ENCODE peak calls at places on chromosomes 6 and 20, in six cellular contexts. H is HCT116, Y is pancreas, X is left lung, L is lower lobe of right lung, B is BE2C. W is an unnamed sample. For H3K4me1, the result is how much of the 10 kb centered on the place peaks cover.

GRCh38 chr6:97068211-97068610 is 143.7 kb downstream of the KLHL32 start:
- DNase-seq in H (peak), Y (no peak), X (no peak), L (no peak), B (peak), W (peak)

GRCh38 chr20:4111440-4112411 is 96.4 kb upstream of the RNF24 start:
- DNase-seq in H (no peak), Y (no peak), X (no peak), L (no peak), B (no peak), W (no peak)

GRCh38 chr6:6920114-6920983 is 187.4 kb upstream of the RREB1 start:
- DNase-seq in H (no peak), Y (no peak), X (no peak), L (no peak), B (no peak), W (no peak)

GRCh38 chr6:43943099-43943766 is 173.2 kb downstream of the VEGFA start:
- DNase-seq in H (no peak), Y (peak), X (no peak), L (no peak), B (no peak), W (no peak)

GRCh38 chr6:139613496-139613895 is 239.0 kb upstream of the CITED2 start:
- DNase-seq in H (no peak), Y (no peak), X (no peak), L (no peak), B (no peak), W (no peak)

GRCh38 chr20:14334306-14334930 is 3.0 kb downstream of the FLRT3 start:
- DNase-seq in H (no peak), Y (peak), X (no peak), L (no peak), B (peak), W (peak)

GRCh38 chr6:121503633-121504032 is 68.2 kb downstream of the GJA1 start:
- DNase-seq in H (no peak), Y (no peak), X (no peak), L (no peak), B (no peak), W (no peak)

GRCh38 chr6:47535316-47536046 is 57.9 kb downstream of the CD2AP start:
- DNase-seq in H (no peak), Y (no peak), X (no peak), L (no peak), B (no peak), W (no peak)

GRCh38 chr6:98526465-98526864 is 307.9 kb upstream of the POU3F2 start:
- DNase-seq in H (no peak), Y (no peak), X (no peak), L (no peak), B (no peak), W (no peak)

GRCh38 chr6:122772724-122773123 is 6.8 kb upstream of the FABP7 start:
- DNase-seq in H (no peak), Y (no peak), X (no peak), L (no peak), B (no peak), W (no peak)

GRCh38 chr20:30811896-30812671 is 445.4 kb upstream of the DEFB115 start:
- DNase-seq in H (no peak), Y (no peak), X (peak), L (peak), B (no peak), W (peak)

GRCh38 chr6:14881399-14881798 is 364.5 kb upstream of the JARID2 start:
- DNase-seq in H (no peak), Y (no peak), X (no peak), L (no peak), B (no peak), W (peak)

GRCh38 chr20:37513764-37514359 is 7.2 kb upstream of the NNAT start:
- DNase-seq in H (no peak), Y (no peak), X (no peak), L (no peak), B (no peak), W (no peak)
- H3K4me1 ChIP-seq in H (under half), Y (under half), X (under half), L (under half), B (under half), W (under half)

GRCh38 chr20:44006578-44006977 is 91.9 kb downstream of the TOX2 start:
- DNase-seq in H (no peak), Y (no peak), X (no peak), L (no peak), B (no peak), W (no peak)
- TF ChIP-seq CTCF in H (no peak), Y (no peak), X (no peak), L (no peak), B (no peak), W (no peak)

GRCh38 chr6:41974281-41974825 is 32.7 kb upstream of the CCND3 start:
- DNase-seq in H (no peak), Y (no peak), X (no peak), L (no peak), B (no peak), W (no peak)
- H3K4me1 ChIP-seq in H (under half), Y (under half), X (under half), L (under half), B (under half), W (under half)

DNA sequence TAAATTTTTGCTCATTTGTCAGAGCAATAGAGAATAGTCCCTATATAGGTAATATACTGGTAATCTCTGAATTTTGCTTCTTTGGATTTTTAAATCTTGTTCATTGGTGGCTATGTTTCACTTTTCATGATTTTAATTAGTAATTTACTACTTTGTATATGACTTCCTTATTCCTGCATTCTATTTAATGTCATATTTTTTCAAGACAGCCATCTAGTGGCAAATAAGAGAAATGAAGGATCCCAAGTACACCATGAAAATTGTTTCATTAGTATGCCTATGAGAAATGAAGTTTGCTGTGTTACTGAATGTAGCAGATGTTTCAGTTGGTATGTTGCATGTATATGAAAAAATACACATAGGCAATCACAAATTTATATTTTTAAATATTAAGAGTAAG is 82.4 kb downstream of the ZNF292 start:
- DNase-seq in H (peak), Y (no peak), X (no peak), L (no peak), B (no peak), W (no peak)
- TF ChIP-seq CTCF in H (peak), Y (peak), X (peak), L (peak), B (peak), W (peak)

GRCh38 chr6:128518531-128519131 is 1.8 kb downstream of the PTPRK start:
- DNase-seq in H (no peak), Y (no peak), X (no peak), L (no peak), B (no peak), W (no peak)

GRCh38 chr6:128519931-128520435 is 416 bp downstream of the PTPRK start:
- DNase-seq in H (no peak), Y (peak), X (peak), L (peak), B (no peak), W (no peak)

GRCh38 chr6:128521302-128521632 is 868 bp upstream of the PTPRK start:
- DNase-seq in H (no peak), Y (no peak), X (no peak), L (no peak), B (no peak), W (peak)

GRCh38 chr6:128520436-128521301 is at the start of gene PTPRK:
- DNase-seq in H (peak), Y (peak), X (peak), L (peak), B (peak), W (peak)

DNA sequence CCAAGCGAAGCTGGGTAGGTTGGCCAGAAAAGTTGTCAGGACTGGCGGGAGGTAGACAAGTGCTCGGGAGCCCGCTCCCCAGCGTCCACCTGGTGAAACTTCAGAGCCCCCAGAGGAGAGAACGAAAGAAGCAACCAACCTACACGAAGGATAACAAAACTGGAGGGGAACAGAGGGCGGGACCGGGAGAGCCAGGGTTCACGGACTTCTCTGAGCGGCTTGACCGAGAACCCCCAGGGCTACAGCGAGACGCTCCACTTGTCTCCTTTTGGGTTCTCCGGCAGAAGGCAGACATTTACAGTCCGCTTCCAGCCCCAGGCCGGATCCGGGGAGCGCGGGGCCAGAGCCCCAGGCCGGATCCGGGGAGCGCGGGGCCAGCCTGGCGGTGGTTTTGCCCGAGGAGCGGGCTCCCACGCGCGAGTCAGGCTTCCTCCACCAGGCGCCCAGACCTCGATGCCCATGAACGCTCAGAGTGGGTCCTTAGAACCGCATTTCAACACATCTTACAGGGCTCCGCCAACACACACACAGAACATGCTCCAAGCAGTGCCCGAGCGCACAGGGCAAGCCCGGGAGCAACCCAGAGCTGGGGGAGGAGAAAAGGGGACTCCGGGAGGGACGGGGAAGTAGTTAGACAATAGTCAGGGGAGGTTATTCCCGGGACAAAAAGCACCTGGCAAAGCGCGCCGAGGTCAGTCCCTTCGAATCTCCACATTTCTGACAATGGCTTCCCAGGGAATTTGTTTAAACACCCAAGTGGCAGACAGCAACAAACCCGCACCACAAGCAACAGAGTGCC is 1.1 kb downstream of the PTPRK start:
- DNase-seq in H (no peak), Y (peak), X (peak), L (peak), B (peak), W (peak)
- H3K4me1 ChIP-seq in H (under half), Y (under half), X (under half), L (under half), B (under half), W (under half)